ENCODE peak calls at places on chromosomes 12 and 14, in five cellular contexts. Y, D, F, K and L are unnamed samples.

GRCh38 chr12:106084048-106084671 is 54.6 kb downstream of the NUAK1 start:
- DNase-seq in Y (no peak), K (no peak), F (no peak), D (no peak), L (peak)

GRCh38 chr12:92511776-92512175 is 191.0 kb upstream of the PLEKHG7 start:
- DNase-seq in F (no peak), K (no peak), D (no peak), Y (no peak), L (no peak)

GRCh38 chr14:83425138-83425537 is 1891.5 kb upstream of the SEL1L start:
- DNase-seq in K (no peak), D (no peak), Y (no peak), F (no peak), L (no peak)

GRCh38 chr12:60947533-60947932 is 1312.7 kb upstream of the USP15 start:
- DNase-seq in K (no peak), F (no peak), Y (no peak), D (no peak), L (no peak)

GRCh38 chr12:79384551-79384950 is 306.2 kb downstream of the PAWR start:
- DNase-seq in Y (no peak), F (no peak), D (no peak), K (no peak), L (no peak)

GRCh38 chr12:31803306-31804184 is 74.7 kb upstream of the AMN1 start:
- DNase-seq in F (no peak), Y (no peak), K (no peak), D (no peak), L (no peak)

GRCh38 chr12:69024907-69025306 is 91.9 kb upstream of the CPM start:
- DNase-seq in F (no peak), D (no peak), K (no peak), Y (no peak), L (no peak)

GRCh38 chr12:125304029-125304428 is 238.8 kb downstream of the AACS start:
- DNase-seq in D (no peak), Y (no peak), K (no peak), F (no peak), L (no peak)

GRCh38 chr12:2772370-2772769 is 22.4 kb upstream of the FKBP4 start:
- DNase-seq in F (no peak), K (no peak), Y (no peak), D (no peak), L (no peak)

GRCh38 chr12:67663121-67663520 is 14.6 kb downstream of the DYRK2 start:
- DNase-seq in Y (no peak), F (no peak), D (no peak), K (no peak), L (no peak)

GRCh38 chr12:119020377-119021360 is 39.3 kb downstream of the SRRM4 start:
- DNase-seq in K (peak), Y (peak), F (peak), D (no peak), L (peak)

GRCh38 chr14:24095196-24096068 is 1.3 kb downstream of the PCK2 start:
- DNase-seq in D (peak), K (peak), Y (peak), F (peak), L (no peak)

GRCh38 chr14:81831128-81831815 is 297.6 kb upstream of the SEL1L start:
- DNase-seq in D (no peak), Y (peak), K (peak), F (peak), L (no peak)

GRCh38 chr14:92557544-92557912 is 43.9 kb downstream of the RIN3 start:
- DNase-seq in Y (no peak), D (no peak), K (no peak), F (no peak), L (no peak)

GRCh38 chr12:92393504-92393903 is 247.9 kb upstream of the BTG1 start:
- DNase-seq in F (no peak), D (no peak), Y (no peak), K (no peak), L (no peak)

GRCh38 chr12:54988402-54989054 is 4.0 kb upstream of the TESPA1 start:
- DNase-seq in K (peak), F (peak), D (peak), Y (peak), L (no peak)

GRCh38 chr14:71143391-71144290 is 236.4 kb downstream of the PCNX1 start:
- DNase-seq in K (no peak), D (no peak), F (no peak), Y (peak), L (no peak)

GRCh38 chr12:6272300-6273208 is 37.9 kb upstream of the PLEKHG6 start:
- DNase-seq in K (no peak), F (no peak), Y (no peak), D (no peak), L (no peak)

GRCh38 chr12:53101931-53102781 is 1.1 kb upstream of the SOAT2 start:
- DNase-seq in F (no peak), Y (no peak), D (no peak), K (no peak), L (no peak)

GRCh38 chr12:96513681-96514080 is 24.3 kb downstream of the CFAP54 start:
- DNase-seq in D (no peak), F (no peak), K (no peak), Y (no peak), L (no peak)

GRCh38 chr12:92866418-92866817 is 62.7 kb downstream of the EEA1 start:
- DNase-seq in F (no peak), D (no peak), Y (no peak), K (no peak), L (no peak)

GRCh38 chr12:93733928-93734327 is 56.8 kb downstream of the CRADD start:
- DNase-seq in D (no peak), Y (no peak), F (no peak), K (no peak), L (no peak)

GRCh38 chr14:38623661-38624060 is 367.8 kb upstream of the CLEC14A start:
- DNase-seq in K (no peak), Y (no peak), D (no peak), F (no peak), L (no peak)

GRCh38 chr14:102378830-102379229 is 16.1 kb downstream of the TECPR2 start:
- DNase-seq in K (no peak), F (no peak), D (no peak), Y (no peak), L (no peak)

GRCh38 chr12:65611396-65611795 is 212.9 kb upstream of the HMGA2 start:
- DNase-seq in Y (no peak), D (no peak), K (no peak), F (no peak), L (no peak)

GRCh38 chr12:75289678-75290200 is 40.4 kb downstream of the CAPS2 start:
- DNase-seq in F (no peak), D (no peak), K (no peak), Y (no peak), L (no peak)

GRCh38 chr12:102962532-102962931 is 5.1 kb downstream of the ASCL1 start:
- DNase-seq in F (no peak), D (no peak), Y (no peak), K (no peak), L (no peak)

GRCh38 chr12:122185494-122186082 is 2.7 kb downstream of the LRRC43 start:
- DNase-seq in K (no peak), D (no peak), F (no peak), Y (no peak), L (no peak)

GRCh38 chr14:22390195-22390594 is 198.8 kb downstream of the DAD1 start:
- DNase-seq in F (no peak), D (no peak), K (no peak), Y (no peak), L (no peak)

GRCh38 chr14:37036669-37037341 is 135.6 kb downstream of the SLC25A21 start:
- DNase-seq in Y (no peak), K (no peak), D (no peak), F (no peak), L (no peak)

GRCh38 chr14:97177016-97177415 is 379.8 kb downstream of the VRK1 start:
- DNase-seq in D (no peak), F (no peak), Y (no peak), K (no peak), L (no peak)

GRCh38 chr12:76445469-76445868 is 97.3 kb upstream of the BBS10 start:
- DNase-seq in D (no peak), F (no peak), K (no peak), Y (no peak), L (no peak)

GRCh38 chr12:105433804-105434203 is 103.3 kb downstream of the C12orf75 start:
- DNase-seq in Y (no peak), D (no peak), F (no peak), K (no peak), L (no peak)

GRCh38 chr12:46556105-46556559 is 183.6 kb upstream of the SLC38A2 start:
- DNase-seq in K (no peak), Y (no peak), D (no peak), F (no peak), L (no peak)

GRCh38 chr14:52002542-52002941 is 13.2 kb downstream of the RTRAF start:
- DNase-seq in F (no peak), Y (no peak), K (no peak), D (no peak), L (no peak)

GRCh38 chr14:56759094-56759493 is 51.2 kb downstream of the OTX2 start:
- DNase-seq in K (no peak), D (no peak), Y (no peak), F (no peak), L (no peak)

GRCh38 chr14:48247972-48248371 is 572.6 kb upstream of the MDGA2 start:
- DNase-seq in Y (no peak), K (no peak), F (peak), D (no peak), L (no peak)

GRCh38 chr14:48253020-48253419 is 577.6 kb upstream of the MDGA2 start:
- DNase-seq in D (no peak), Y (no peak), K (no peak), F (no peak), L (no peak)

GRCh38 chr14:48251290-48251689 is 575.9 kb upstream of the MDGA2 start:
- DNase-seq in Y (no peak), F (no peak), D (no peak), K (no peak), L (no peak)

GRCh38 chr14:48250575-48250974 is 575.2 kb upstream of the MDGA2 start:
- DNase-seq in Y (no peak), D (no peak), F (no peak), K (no peak), L (no peak)
- TF ChIP-seq POLR2A in Y (no peak), D (no peak), F (no peak), K (no peak), L (no peak)

DNA sequence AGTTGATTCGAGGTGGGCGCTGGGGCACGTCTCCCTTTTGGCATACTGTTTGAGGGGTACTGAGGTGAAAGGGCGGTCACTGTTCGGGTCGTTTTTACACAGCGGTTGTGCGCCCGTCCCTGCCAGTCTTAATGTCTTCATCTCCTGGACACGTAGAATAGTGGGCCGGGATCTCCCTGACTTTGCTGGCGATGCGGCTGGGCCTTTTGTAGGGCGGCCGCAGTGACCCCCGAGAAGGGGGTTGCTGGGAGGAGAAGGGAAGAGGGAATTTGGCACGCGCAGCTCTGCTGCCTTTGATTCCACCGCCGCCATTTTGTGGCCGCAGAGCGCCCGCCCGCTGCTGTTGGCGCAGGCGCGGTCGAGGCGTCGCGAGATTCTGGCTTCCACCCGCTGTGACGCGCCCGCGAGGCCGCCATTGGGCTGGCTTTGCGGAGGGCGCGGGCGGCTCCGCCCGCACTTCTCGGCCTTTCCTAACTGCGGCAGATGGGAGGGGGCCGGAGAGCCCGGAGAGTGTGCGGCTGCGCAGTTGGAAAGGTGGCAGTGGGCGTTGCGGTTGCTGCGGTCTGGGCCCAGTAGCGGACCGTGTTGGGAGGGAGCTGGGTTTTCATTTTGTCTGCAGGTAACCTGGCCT is 542 bp downstream of the SRSF5 start:
- DNase-seq in D (peak), F (peak), Y (peak), K (peak), L (peak)
- TF ChIP-seq POLR2A in D (peak), F (peak), Y (peak), K (no peak), L (peak)

DNA sequence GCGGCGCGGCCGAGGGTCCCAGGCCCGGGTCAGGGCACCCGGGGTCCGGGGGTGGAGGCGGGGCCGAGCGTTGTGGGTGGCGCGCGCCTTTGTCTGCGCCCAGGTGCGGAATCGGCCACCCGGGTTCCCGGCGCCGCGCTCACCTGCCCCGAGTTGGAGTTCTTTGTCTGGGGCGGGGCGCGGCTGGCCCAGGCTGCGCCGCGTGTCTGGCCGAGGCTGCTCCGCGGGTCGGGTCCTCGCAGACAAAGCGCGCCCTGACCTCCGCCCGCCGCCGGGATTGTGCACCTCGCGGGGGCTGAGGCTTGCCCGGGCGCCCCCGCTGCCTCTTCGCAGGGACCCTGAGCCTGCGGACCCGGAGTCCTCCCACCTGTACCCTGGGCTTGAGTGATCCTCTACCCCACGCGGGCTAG is 50.0 kb downstream of the LRCOL1 start:
- DNase-seq in Y (no peak), D (no peak), K (no peak), F (peak), L (peak)
- TF ChIP-seq POLR2A in Y (no peak), D (no peak), K (no peak), F (no peak), L (no peak)

GRCh38 chr12:57467915-57468314 is 8.3 kb downstream of the GLI1 start:
- DNase-seq in D (no peak), K (no peak), F (no peak), Y (no peak), L (no peak)
- TF ChIP-seq POLR2A in D (no peak), K (no peak), F (no peak), Y (no peak), L (no peak)

DNA sequence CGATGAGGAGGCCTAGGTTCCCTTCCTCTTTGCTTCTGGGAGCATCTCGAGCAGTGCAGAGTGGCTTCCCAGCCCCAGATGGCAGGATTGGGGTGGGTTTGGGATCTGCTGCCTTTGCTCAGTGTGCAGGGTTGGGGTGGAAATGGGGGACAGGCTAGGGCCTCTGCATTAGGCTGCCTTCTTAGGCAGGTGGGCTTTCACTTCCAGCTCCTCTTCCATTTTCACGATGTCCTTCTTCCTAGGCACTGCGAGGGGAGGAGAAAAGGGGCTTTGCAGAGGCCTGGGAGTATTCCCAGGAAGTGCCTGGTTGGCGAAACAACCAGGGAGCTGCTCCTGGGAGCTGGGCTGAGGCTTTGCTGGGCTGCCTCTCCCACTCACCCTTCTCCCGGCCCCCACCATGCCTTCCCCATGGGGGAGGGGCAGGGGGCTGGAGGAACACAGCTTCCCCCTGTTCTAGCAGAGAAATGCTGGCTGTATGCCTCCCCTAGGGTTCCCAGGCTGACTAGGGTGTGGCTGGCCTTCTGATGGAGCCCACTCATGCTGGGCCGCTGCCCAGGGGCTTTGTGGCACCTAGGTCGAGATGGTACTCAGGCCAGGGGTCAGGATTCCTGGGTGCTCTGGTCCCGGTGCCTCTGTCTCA is 2.4 kb downstream of the NR4A1 start:
- DNase-seq in K (no peak), Y (no peak), D (peak), F (no peak), L (no peak)
- TF ChIP-seq POLR2A in K (no peak), Y (no peak), D (no peak), F (no peak), L (no peak)

GRCh38 chr14:53957739-53958138 is 1.1 kb upstream of the BMP4 start:
- DNase-seq in Y (no peak), D (no peak), K (no peak), F (no peak), L (no peak)

GRCh38 chr14:53955671-53956426 is 776 bp downstream of the BMP4 start:
- DNase-seq in Y (peak), K (peak), F (peak), D (peak), L (no peak)

GRCh38 chr14:53954551-53955233 is 1.9 kb downstream of the BMP4 start:
- DNase-seq in Y (no peak), K (peak), D (peak), F (peak), L (no peak)

GRCh38 chr14:53955234-53955556 is 1.4 kb downstream of the BMP4 start:
- DNase-seq in Y (no peak), D (no peak), F (no peak), K (no peak), L (no peak)

GRCh38 chr14:53956427-53957201 is at the start of gene BMP4:
- DNase-seq in Y (peak), D (peak), F (peak), K (peak), L (no peak)
- TF ChIP-seq POLR2A in Y (no peak), D (peak), F (no peak), K (peak), L (peak)

DNA sequence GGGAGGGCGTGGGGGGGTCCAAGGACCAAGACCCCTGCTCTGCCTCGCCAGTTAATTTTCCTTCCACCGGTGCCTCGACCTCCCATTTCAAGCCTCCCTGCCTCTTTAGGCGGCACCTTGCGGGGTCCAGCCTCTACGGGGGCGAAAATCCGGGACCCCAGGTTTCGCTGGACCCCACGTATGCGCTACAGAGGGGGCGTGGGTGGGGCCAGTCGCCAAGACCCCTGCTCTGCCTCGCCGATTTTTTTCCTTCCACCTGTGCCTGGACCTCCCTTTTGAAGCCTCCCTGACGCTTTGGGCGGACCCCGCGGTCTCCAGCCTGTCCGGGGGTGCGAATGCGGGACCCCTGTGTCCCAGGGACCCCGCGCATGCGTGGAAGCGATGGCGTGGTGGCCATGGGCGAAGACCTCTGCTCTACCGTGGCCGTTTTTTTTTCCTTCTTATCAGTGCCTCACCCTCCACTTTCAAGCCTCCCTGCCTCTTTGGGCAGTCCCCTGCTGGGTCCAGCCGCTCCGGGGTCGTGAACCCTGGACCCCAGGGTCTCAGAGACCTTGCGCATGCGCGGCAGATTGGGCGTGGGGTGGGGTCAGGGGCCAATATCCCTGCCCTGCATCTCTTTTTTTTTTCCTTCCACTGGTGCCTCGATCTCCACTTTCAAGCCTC is 324.2 kb downstream of the ALG10 start:
- DNase-seq in D (no peak), Y (no peak), K (no peak), F (no peak), L (no peak)
- TF ChIP-seq POLR2A in D (no peak), Y (no peak), K (no peak), F (no peak), L (no peak)

GRCh38 chr12:112013601-112014402 is 576 bp downstream of the ERP29 start:
- DNase-seq in D (peak), Y (peak), K (peak), F (peak), L (peak)
- TF ChIP-seq POLR2A in D (no peak), Y (peak), K (no peak), F (peak), L (peak)

GRCh38 chr12:56242986-56243385 is 13.1 kb downstream of the SLC39A5 start:
- DNase-seq in K (no peak), F (peak), D (no peak), Y (no peak), L (no peak)

GRCh38 chr12:56244494-56244893 is 13.7 kb downstream of the ANKRD52 start:
- DNase-seq in K (no peak), F (no peak), Y (no peak), D (no peak), L (no peak)

GRCh38 chr12:56241424-56242205 is 11.8 kb downstream of the SLC39A5 start:
- DNase-seq in Y (no peak), D (no peak), K (no peak), F (no peak), L (no peak)

GRCh38 chr12:56247923-56248322 is 10.3 kb downstream of the ANKRD52 start:
- DNase-seq in D (no peak), K (no peak), Y (no peak), F (no peak), L (no peak)

DNA sequence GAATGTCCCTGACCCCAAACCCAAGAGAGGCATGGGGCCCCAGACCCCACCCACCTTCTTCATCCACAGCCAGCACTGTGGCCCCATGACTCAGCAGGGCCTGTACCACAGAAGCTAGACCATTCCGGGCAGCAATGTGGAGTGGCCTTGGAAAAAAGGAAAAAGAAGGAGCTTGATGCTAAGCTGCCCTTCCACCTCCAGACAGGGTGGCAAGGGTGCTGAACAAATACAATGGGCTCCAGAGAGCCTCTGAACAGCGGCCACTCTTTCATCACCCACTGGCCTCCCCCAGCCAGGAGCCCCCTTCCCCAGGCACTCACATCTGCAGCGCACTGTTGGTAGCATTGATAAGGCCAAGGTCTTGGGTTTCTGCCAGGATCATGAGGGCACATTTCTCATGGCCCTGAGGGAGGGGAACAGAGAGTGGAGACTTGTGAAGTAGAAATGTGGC is 13.9 kb downstream of the SLC39A5 start:
- DNase-seq in K (no peak), F (peak), D (no peak), Y (peak), L (no peak)
- TF ChIP-seq POLR2A in K (no peak), F (no peak), D (no peak), Y (no peak), L (no peak)